ENCODE peak calls at places on chromosomes 4 and X, in five cellular contexts. F, G, C, Z and N are unnamed samples.

GRCh38 chrX:150694738-150695410 is 1.7 kb downstream of the MTMR1 start:
- DNase-seq in F (no peak), G (no peak), C (no peak), Z (no peak), N (no peak)

GRCh38 chrX:118847676-118848075 is 24.1 kb downstream of the ZCCHC12 start:
- DNase-seq in F (no peak), G (no peak), C (peak; percentile 80), Z (no peak), N (peak; percentile 34)

GRCh38 chr4:35897808-35898207 is 346.5 kb downstream of the ARAP2 start:
- DNase-seq in F (no peak), G (no peak), C (no peak), Z (no peak), N (no peak)

GRCh38 chrX:6041630-6042029 is 187.0 kb downstream of the NLGN4X start:
- DNase-seq in F (no peak), G (no peak), C (peak; percentile 65), Z (no peak), N (no peak)

GRCh38 chrX:118862086-118862485 is 38.5 kb downstream of the ZCCHC12 start:
- DNase-seq in F (no peak), G (no peak), C (no peak), Z (no peak), N (no peak)

GRCh38 chrX:43508694-43509093 is 147.4 kb upstream of the MAOA start:
- DNase-seq in F (no peak), G (no peak), C (no peak), Z (no peak), N (no peak)

GRCh38 chrX:27276751-27277150 is 186.4 kb downstream of the PPP4R3C start:
- DNase-seq in F (no peak), G (no peak), C (no peak), Z (no peak), N (no peak)

GRCh38 chrX:5869786-5870185 is 358.9 kb downstream of the NLGN4X start:
- DNase-seq in F (no peak), G (no peak), C (no peak), Z (no peak), N (no peak)

GRCh38 chrX:79366888-79367749 is at the start of gene ITM2A:
- DNase-seq in F (peak; percentile 4), G (peak; percentile 65), C (no peak), Z (peak; percentile 45), N (no peak)

GRCh38 chr4:66465111-66465510 is 794.8 kb upstream of the EPHA5 start:
- DNase-seq in F (no peak), G (no peak), C (peak; percentile 50), Z (no peak), N (peak; percentile 2)

GRCh38 chrX:65871671-65872311 is 168.1 kb downstream of the VSIG4 start:
- DNase-seq in F (no peak), G (no peak), C (peak; percentile 74), Z (no peak), N (peak; percentile 65)

GRCh38 chr4:117225441-117225840 is 140.1 kb upstream of the TRAM1L1 start:
- DNase-seq in F (no peak), G (no peak), C (no peak), Z (no peak), N (no peak)

GRCh38 chrX:129472116-129472515 is 51.2 kb downstream of the SMARCA1 start:
- DNase-seq in F (no peak), G (no peak), C (peak; percentile 87), Z (no peak), N (peak; percentile 26)

GRCh38 chrX:154352466-154352865 is 22.0 kb downstream of the FLNA start:
- DNase-seq in F (no peak), G (no peak), C (no peak), Z (no peak), N (no peak)

GRCh38 chr4:45043916-45044315 is 317.6 kb upstream of the GNPDA2 start:
- DNase-seq in F (no peak), G (no peak), C (no peak), Z (no peak), N (no peak)

GRCh38 chr4:78237360-78237759 is 180.2 kb downstream of the FRAS1 start:
- DNase-seq in F (no peak), G (no peak), C (no peak), Z (no peak), N (no peak)

GRCh38 chrX:40171513-40172168 is 73.9 kb upstream of the BCOR start:
- DNase-seq in F (no peak), G (no peak), C (peak; percentile 36), Z (no peak), N (no peak)

GRCh38 chrX:103789004-103789403 is 12.4 kb downstream of the PLP1 start:
- DNase-seq in F (no peak), G (no peak), C (no peak), Z (no peak), N (no peak)

GRCh38 chr4:684611-685010 is 4.3 kb downstream of the SLC49A3 start:
- DNase-seq in F (no peak), G (no peak), C (no peak), Z (no peak), N (no peak)

GRCh38 chr4:150229538-150229937 is 151.3 kb downstream of the DCLK2 start:
- DNase-seq in F (no peak), G (no peak), C (peak; percentile 83), Z (no peak), N (peak; percentile 42)

DNA sequence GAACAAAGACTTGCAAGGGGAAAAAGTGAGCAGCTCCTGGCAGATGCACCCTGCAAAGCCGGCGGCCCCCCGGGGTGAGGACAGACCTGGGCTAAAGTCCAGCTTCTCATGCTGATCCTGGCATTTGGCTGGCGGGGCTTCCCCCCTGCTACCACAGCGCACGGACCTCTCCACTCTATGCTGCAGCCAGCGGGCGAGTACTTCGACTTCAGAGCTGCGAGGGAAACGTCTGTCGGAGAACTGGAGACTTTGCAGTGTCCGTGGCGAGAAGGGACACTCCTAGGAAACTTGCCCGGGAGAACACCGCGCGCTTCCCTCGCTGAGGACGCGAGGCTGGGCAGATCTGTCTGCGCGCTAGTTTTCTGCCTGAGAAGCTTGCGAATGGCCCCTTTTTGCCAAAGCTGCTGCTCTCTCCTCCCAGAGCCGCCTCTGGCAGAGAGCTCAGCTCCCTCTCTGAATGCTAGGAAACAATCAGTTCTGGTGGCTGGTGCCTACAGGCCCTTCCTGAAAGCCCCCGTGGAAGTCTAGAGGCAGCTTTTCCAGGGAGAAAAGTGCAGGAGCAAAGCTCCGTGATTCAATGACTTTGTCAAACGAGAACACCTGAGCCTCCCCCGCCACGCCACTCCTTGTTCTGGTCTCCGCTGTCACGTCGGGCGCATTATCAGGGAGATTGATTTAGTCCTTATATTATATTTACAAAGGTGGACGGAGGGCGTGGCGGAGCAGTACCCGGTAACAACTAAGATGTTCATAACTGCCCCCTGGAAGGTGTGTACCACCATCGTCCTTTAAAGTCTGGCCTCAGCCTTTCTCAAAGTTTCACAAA is 284.0 kb downstream of the PACRGL start:
- DNase-seq in F (peak; percentile 11), G (no peak), C (no peak), Z (no peak), N (no peak)
- H3K27ac ChIP-seq in F (no peak overlapping the region), G (no peak overlapping the region), C (no peak overlapping the region), Z (no peak overlapping the region), N (no peak overlapping the region)

DNA sequence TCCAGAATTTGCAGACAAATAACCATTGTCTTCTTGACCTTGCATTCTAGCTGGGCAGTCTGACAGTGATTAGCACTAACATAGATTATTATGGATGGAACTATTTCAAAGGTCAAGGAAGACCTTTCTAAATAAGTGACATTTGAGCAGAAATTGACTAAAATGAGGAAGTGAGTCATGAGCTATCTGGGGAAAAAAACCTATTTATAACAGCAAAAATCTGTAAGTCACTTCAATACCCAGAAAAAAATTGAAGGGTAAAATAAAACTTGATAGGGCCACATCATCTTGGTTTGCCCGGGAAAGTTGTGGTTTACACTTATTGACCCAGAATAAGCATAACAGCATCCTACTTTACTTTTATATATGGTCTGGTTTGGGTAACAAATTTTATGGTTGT is 414.6 kb upstream of the HS3ST1 start:
- DNase-seq in F (no peak), G (no peak), C (no peak), Z (no peak), N (no peak)
- H3K27ac ChIP-seq in F (no peak overlapping the region), G (no peak overlapping the region), C (no peak overlapping the region), Z (no peak overlapping the region), N (no peak overlapping the region)

GRCh38 chrX:138921031-138921430 is 209.5 kb upstream of the FGF13 start:
- DNase-seq in F (no peak), G (no peak), C (peak; percentile 60), Z (no peak), N (no peak)
- H3K27ac ChIP-seq in F (no peak overlapping the region), G (no peak overlapping the region), C (no peak overlapping the region), Z (no peak overlapping the region), N (no peak overlapping the region)

DNA sequence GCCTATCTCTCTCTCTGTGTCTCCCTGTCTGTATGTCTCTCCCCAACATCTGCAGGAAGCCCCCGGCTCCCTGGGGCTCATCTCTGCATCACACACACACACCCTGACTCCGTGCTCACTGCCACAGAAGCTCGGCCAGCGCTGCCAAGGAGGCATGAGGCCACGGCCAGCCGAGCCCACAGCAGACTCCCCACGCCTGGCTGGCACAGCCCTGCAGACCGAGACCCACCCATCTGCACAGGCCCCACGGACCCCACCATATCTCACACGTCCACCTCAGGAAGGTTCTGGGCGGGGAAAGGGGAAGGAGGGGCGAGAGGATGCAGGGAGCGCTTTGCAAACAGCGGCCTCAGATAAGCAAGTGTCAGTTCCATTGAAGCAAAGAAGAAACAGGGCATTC is 28.5 kb upstream of the SLC25A6 start:
- DNase-seq in F (no peak), G (no peak), C (no peak), Z (peak; percentile 41), N (no peak)
- H3K27ac ChIP-seq in F (no peak overlapping the region), G (no peak overlapping the region), C (no peak overlapping the region), Z (no peak overlapping the region), N (peak overlapping the region; percentile 26)

GRCh38 chrX:41922125-41922521 is 1.2 kb downstream of the CASK start:
- DNase-seq in F (no peak), G (peak; percentile 22), C (peak; percentile 32), Z (no peak), N (no peak)

GRCh38 chrX:41923925-41924693 is 755 bp upstream of the CASK start:
- DNase-seq in F (peak; percentile 5), G (peak; percentile 16), C (peak; percentile 61), Z (peak; percentile 41), N (no peak)

GRCh38 chrX:41921492-41922124 is 1.7 kb downstream of the CASK start:
- DNase-seq in F (no peak), G (no peak), C (peak; percentile 24), Z (no peak), N (peak; percentile 19)

GRCh38 chrX:41922694-41923171 is 621 bp downstream of the CASK start:
- DNase-seq in F (peak; percentile 2), G (peak; percentile 12), C (peak; percentile 3), Z (peak; percentile 47), N (no peak)

DNA sequence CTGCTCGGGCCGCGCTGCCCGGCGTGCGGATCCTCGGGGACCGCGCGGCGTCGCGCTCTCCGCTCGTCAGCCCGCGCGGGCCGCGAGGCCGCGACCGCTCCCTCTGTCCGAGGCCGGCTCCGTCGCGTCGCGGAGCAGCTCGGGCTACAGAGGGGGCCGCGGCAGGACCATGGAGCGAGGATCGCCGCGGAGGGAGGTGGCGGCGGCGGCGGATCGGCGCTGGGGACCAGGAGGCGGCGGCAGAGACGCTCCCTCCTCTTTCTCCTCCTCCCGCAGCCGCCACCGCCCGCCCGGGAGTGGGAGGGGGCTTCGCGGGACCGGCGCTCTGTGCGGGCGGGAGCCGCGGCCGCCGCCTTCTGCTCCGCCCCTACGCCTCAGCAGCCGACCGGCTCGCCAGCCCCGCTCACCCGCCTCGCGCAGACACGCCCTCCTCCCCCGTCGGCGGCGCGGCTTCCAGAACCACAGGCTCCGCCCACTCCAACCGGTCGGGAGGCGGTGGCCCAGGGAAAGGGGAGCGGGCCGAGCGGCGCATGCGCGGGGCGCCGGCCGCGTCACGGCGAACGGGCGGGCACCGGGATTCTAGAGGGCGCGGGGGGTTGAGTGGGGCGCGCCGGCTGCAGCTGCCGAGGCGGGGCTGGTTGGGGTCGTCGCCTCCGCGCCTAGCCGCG is at the start of gene CASK:
- DNase-seq in F (peak; percentile 86), G (peak; percentile 91), C (peak; percentile 91), Z (peak; percentile 94), N (peak; percentile 81)
- H3K27ac ChIP-seq in F (peak within 1 kb of the TSS; percentile 24), G (peak within 1 kb of the TSS; percentile 52), C (peak within 1 kb of the TSS; percentile 56), Z (peak within 1 kb of the TSS; percentile 79), N (peak within 1 kb of the TSS; percentile 82)